ENCODE peak calls at places on chromosomes 4 and X, in eight cellular contexts. One of them, this sample, is unnamed.

GRCh38 chrX:27555514-27555913 is 34.6 kb upstream of the DCAF8L2 start:
- DNase-seq in endothelial cell: no peak
- DNase-seq in fibroblast of mammary gland: peak
- DNase-seq in HFFc6: no peak
- DNase-seq in heart left ventricle: no peak
- DNase-seq in lower leg skin: no peak
- DNase-seq in GM13976: no peak
- DNase-seq in BJ: no peak
- DNase-seq in this sample: no peak

GRCh38 chr4:8639777-8640720 is 47.5 kb downstream of the CPZ start:
- DNase-seq in fibroblast of mammary gland: no peak
- DNase-seq in BJ: no peak
- DNase-seq in lower leg skin: peak
- DNase-seq in GM13976: no peak
- DNase-seq in heart left ventricle: peak
- DNase-seq in HFFc6: no peak
- DNase-seq in endothelial cell: no peak
- DNase-seq in this sample: no peak

GRCh38 chr4:157840630-157841029 is 332.2 kb downstream of the GASK1B start:
- DNase-seq in endothelial cell: no peak
- DNase-seq in fibroblast of mammary gland: no peak
- DNase-seq in BJ: no peak
- DNase-seq in GM13976: no peak
- DNase-seq in HFFc6: no peak
- DNase-seq in lower leg skin: no peak
- DNase-seq in heart left ventricle: no peak
- DNase-seq in this sample: no peak

GRCh38 chr4:78936989-78937388 is 2.2 kb downstream of the PAQR3 start:
- DNase-seq in fibroblast of mammary gland: no peak
- DNase-seq in endothelial cell: no peak
- DNase-seq in GM13976: no peak
- DNase-seq in HFFc6: no peak
- DNase-seq in BJ: no peak
- DNase-seq in lower leg skin: no peak
- DNase-seq in heart left ventricle: no peak
- DNase-seq in this sample: no peak

GRCh38 chrX:77548751-77549150 is 101.6 kb downstream of the FGF16 start:
- DNase-seq in GM13976: no peak
- DNase-seq in fibroblast of mammary gland: no peak
- DNase-seq in endothelial cell: no peak
- DNase-seq in lower leg skin: no peak
- DNase-seq in BJ: no peak
- DNase-seq in heart left ventricle: no peak
- DNase-seq in HFFc6: no peak
- DNase-seq in this sample: no peak

GRCh38 chr4:102352774-102353173 is 7.5 kb upstream of the SLC39A8 start:
- DNase-seq in BJ: no peak
- DNase-seq in GM13976: no peak
- DNase-seq in lower leg skin: no peak
- DNase-seq in heart left ventricle: no peak
- DNase-seq in fibroblast of mammary gland: no peak
- DNase-seq in endothelial cell: no peak
- DNase-seq in HFFc6: no peak
- DNase-seq in this sample: no peak

GRCh38 chr4:126859314-126859713 is 773.4 kb upstream of the INTU start:
- DNase-seq in fibroblast of mammary gland: no peak
- DNase-seq in HFFc6: no peak
- DNase-seq in GM13976: no peak
- DNase-seq in heart left ventricle: no peak
- DNase-seq in BJ: no peak
- DNase-seq in lower leg skin: no peak
- DNase-seq in endothelial cell: no peak
- DNase-seq in this sample: no peak

GRCh38 chr4:2535386-2536192 is 858 bp upstream of the FAM193A start:
- DNase-seq in endothelial cell: peak
- DNase-seq in BJ: no peak
- DNase-seq in heart left ventricle: peak
- DNase-seq in GM13976: peak
- DNase-seq in fibroblast of mammary gland: peak
- DNase-seq in HFFc6: no peak
- DNase-seq in lower leg skin: peak
- DNase-seq in this sample: no peak

GRCh38 chrX:34147345-34147744 is 15.2 kb upstream of the FAM47A start:
- DNase-seq in BJ: no peak
- DNase-seq in lower leg skin: no peak
- DNase-seq in heart left ventricle: no peak
- DNase-seq in endothelial cell: no peak
- DNase-seq in HFFc6: no peak
- DNase-seq in GM13976: no peak
- DNase-seq in fibroblast of mammary gland: no peak
- DNase-seq in this sample: no peak

GRCh38 chrX:20796450-20796849 is 529.7 kb upstream of the RPS6KA3 start:
- DNase-seq in GM13976: no peak
- DNase-seq in lower leg skin: no peak
- DNase-seq in BJ: no peak
- DNase-seq in heart left ventricle: no peak
- DNase-seq in fibroblast of mammary gland: no peak
- DNase-seq in HFFc6: no peak
- DNase-seq in endothelial cell: no peak
- DNase-seq in this sample: no peak

GRCh38 chr4:110631582-110632505 is 9.0 kb upstream of the PITX2 start:
- DNase-seq in fibroblast of mammary gland: peak
- DNase-seq in GM13976: peak
- DNase-seq in heart left ventricle: no peak
- DNase-seq in lower leg skin: peak
- DNase-seq in BJ: peak
- DNase-seq in HFFc6: peak
- DNase-seq in endothelial cell: peak
- DNase-seq in this sample: peak

GRCh38 chr4:86706923-86707597 is 112.9 kb downstream of the PTPN13 start:
- DNase-seq in BJ: no peak
- DNase-seq in endothelial cell: no peak
- DNase-seq in lower leg skin: no peak
- DNase-seq in HFFc6: no peak
- DNase-seq in heart left ventricle: no peak
- DNase-seq in fibroblast of mammary gland: peak
- DNase-seq in GM13976: no peak
- DNase-seq in this sample: no peak

GRCh38 chr4:75777589-75777988 is 53.2 kb downstream of the USO1 start:
- DNase-seq in BJ: no peak
- DNase-seq in heart left ventricle: no peak
- DNase-seq in lower leg skin: no peak
- DNase-seq in endothelial cell: no peak
- DNase-seq in GM13976: no peak
- DNase-seq in fibroblast of mammary gland: no peak
- DNase-seq in HFFc6: no peak
- DNase-seq in this sample: no peak

DNA sequence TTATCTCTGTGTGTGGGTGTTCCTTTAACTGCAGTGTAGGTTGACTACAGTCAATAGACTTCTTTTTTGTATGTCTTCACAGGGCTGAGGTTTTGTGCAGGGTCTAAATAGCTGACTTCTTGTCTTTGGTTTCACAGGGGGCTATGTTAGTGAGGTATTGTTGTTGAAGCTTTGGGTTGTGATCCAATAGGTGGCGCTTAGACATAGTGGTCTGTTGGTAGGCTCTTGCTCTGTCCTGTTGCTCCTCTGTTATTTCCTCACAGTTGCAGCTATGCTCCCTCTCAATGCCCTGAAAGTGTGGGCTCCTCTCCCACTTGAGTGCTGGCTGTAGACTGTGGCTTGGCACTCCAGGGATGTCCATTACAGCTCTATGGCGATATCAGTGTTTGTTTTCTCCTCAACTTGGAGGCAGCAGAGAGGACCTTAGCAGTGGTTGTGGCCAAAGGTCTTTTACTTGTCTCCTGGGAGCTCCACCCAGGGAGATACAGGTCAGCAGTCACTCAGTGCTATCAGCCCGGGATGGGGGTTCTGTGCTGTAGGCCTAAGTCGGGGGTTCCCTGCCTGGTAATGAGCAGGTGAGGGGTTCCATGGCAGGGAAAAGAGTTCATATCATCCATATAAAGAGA is 14.0 kb downstream of the POF1B start:
- DNase-seq in lower leg skin: no peak
- DNase-seq in fibroblast of mammary gland: no peak
- DNase-seq in heart left ventricle: no peak
- DNase-seq in endothelial cell: peak
- DNase-seq in HFFc6: no peak
- DNase-seq in GM13976: no peak
- DNase-seq in BJ: no peak
- DNase-seq in this sample: no peak
- TF ChIP-seq CTCF in lower leg skin: no peak
- TF ChIP-seq CTCF in fibroblast of mammary gland: no peak
- TF ChIP-seq CTCF in heart left ventricle: no peak
- TF ChIP-seq CTCF in endothelial cell: no peak
- TF ChIP-seq CTCF in HFFc6: no peak
- TF ChIP-seq CTCF in GM13976: no peak
- TF ChIP-seq CTCF in BJ: no peak
- TF ChIP-seq CTCF in this sample: no peak

DNA sequence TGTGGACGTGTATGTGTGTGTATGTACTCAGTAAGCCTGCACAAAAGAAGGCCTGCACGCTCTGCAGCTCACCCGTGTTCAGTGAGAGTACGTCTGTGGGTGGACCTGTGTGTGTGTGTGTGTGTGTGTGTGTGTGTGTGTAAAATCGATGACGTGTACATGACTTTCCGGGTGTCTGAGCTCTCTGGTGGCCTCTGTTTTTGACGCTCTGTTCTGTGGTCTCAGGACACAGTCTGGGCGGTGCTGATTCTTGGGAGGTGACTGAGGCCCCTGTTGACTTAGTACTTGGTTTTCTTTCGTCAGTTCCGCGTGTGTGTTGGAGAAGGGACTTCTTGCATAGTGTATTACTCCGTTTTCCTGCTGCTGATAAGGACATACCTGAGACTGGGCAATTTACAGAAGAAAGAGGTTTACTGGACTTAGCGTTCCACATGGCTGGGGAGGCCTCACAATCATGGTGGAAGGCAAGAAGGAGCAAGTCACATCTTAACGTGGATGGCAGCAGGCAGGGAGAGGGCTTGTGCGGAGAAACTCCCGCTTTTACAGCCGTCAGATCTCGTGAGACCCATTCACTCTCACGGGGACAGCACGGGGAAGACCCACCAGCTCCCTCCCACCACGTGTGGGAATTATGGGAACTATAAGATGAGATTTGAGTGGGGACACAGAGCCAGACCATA is 24.3 kb downstream of the UVSSA start:
- DNase-seq in lower leg skin: peak
- DNase-seq in endothelial cell: no peak
- DNase-seq in GM13976: no peak
- DNase-seq in fibroblast of mammary gland: no peak
- DNase-seq in heart left ventricle: peak
- DNase-seq in BJ: no peak
- DNase-seq in HFFc6: no peak
- DNase-seq in this sample: no peak
- TF ChIP-seq CTCF in lower leg skin: no peak
- TF ChIP-seq CTCF in endothelial cell: no peak
- TF ChIP-seq CTCF in GM13976: no peak
- TF ChIP-seq CTCF in fibroblast of mammary gland: no peak
- TF ChIP-seq CTCF in heart left ventricle: no peak
- TF ChIP-seq CTCF in BJ: no peak
- TF ChIP-seq CTCF in HFFc6: no peak
- TF ChIP-seq CTCF in this sample: no peak

DNA sequence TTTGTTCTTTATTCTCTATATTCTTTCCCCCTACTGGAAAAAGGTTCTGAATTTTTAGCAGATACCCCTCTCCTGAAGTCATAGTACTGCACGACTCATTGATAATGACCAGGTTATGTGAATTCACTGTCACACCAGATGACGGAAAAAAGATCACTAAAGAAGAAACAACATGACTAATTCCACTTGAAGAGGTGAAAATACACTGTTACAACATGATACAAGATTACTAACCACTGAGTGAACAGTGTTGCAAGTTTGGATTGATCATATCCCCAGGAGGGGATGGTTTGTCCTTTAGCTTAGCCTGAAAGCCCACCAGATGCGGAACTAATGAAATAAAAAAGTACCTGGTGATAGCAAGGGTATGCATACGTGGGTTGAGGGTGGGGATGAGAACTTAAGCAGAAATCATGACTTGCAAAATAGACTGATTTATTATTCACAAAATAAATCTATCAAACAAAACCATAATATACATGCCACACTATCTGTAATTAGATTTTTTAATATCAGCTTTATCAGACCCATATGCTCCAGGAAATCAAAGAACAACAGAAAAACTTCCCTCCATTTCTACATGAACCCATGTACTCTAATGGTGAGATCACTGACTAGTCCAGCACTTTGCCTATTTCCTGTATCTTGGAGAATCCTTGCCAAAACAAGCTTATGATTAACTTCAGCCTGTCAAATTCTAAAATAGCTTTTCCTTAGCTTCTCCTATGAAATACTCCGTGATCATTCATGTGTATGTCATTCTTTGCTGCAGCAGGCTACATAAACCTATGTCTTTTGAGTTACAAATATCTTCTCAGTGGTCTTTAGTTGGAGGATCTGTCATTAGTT is 257.4 kb upstream of the AGA start:
- DNase-seq in GM13976: no peak
- DNase-seq in BJ: no peak
- DNase-seq in fibroblast of mammary gland: peak
- DNase-seq in heart left ventricle: no peak
- DNase-seq in HFFc6: peak
- DNase-seq in lower leg skin: no peak
- DNase-seq in endothelial cell: no peak
- DNase-seq in this sample: no peak
- TF ChIP-seq CTCF in GM13976: no peak
- TF ChIP-seq CTCF in BJ: no peak
- TF ChIP-seq CTCF in fibroblast of mammary gland: no peak
- TF ChIP-seq CTCF in heart left ventricle: no peak
- TF ChIP-seq CTCF in HFFc6: no peak
- TF ChIP-seq CTCF in lower leg skin: no peak
- TF ChIP-seq CTCF in endothelial cell: no peak
- TF ChIP-seq CTCF in this sample: no peak

GRCh38 chrX:129724767-129725166 is 14.0 kb upstream of the XPNPEP2 start:
- DNase-seq in HFFc6: no peak
- DNase-seq in fibroblast of mammary gland: no peak
- DNase-seq in BJ: no peak
- DNase-seq in GM13976: no peak
- DNase-seq in lower leg skin: peak
- DNase-seq in heart left ventricle: no peak
- DNase-seq in endothelial cell: no peak
- DNase-seq in this sample: no peak

GRCh38 chrX:129720741-129721140 is 18.0 kb upstream of the XPNPEP2 start:
- DNase-seq in endothelial cell: no peak
- DNase-seq in HFFc6: no peak
- DNase-seq in lower leg skin: peak
- DNase-seq in fibroblast of mammary gland: no peak
- DNase-seq in heart left ventricle: no peak
- DNase-seq in GM13976: no peak
- DNase-seq in BJ: no peak
- DNase-seq in this sample: no peak

GRCh38 chrX:129721414-129721813 is 17.4 kb upstream of the XPNPEP2 start:
- DNase-seq in heart left ventricle: no peak
- DNase-seq in lower leg skin: no peak
- DNase-seq in GM13976: no peak
- DNase-seq in endothelial cell: no peak
- DNase-seq in fibroblast of mammary gland: no peak
- DNase-seq in HFFc6: no peak
- DNase-seq in BJ: no peak
- DNase-seq in this sample: no peak

GRCh38 chrX:129721870-129722269 is 16.9 kb upstream of the XPNPEP2 start:
- DNase-seq in endothelial cell: no peak
- DNase-seq in fibroblast of mammary gland: no peak
- DNase-seq in GM13976: no peak
- DNase-seq in BJ: no peak
- DNase-seq in heart left ventricle: no peak
- DNase-seq in HFFc6: no peak
- DNase-seq in lower leg skin: no peak
- DNase-seq in this sample: no peak

GRCh38 chrX:129723511-129723910 is 15.3 kb upstream of the XPNPEP2 start:
- DNase-seq in endothelial cell: no peak
- DNase-seq in heart left ventricle: no peak
- DNase-seq in HFFc6: no peak
- DNase-seq in fibroblast of mammary gland: no peak
- DNase-seq in GM13976: no peak
- DNase-seq in lower leg skin: no peak
- DNase-seq in BJ: no peak
- DNase-seq in this sample: no peak
- TF ChIP-seq CTCF in endothelial cell: no peak
- TF ChIP-seq CTCF in heart left ventricle: no peak
- TF ChIP-seq CTCF in HFFc6: no peak
- TF ChIP-seq CTCF in fibroblast of mammary gland: no peak
- TF ChIP-seq CTCF in GM13976: no peak
- TF ChIP-seq CTCF in lower leg skin: no peak
- TF ChIP-seq CTCF in BJ: no peak
- TF ChIP-seq CTCF in this sample: no peak

This sample was measured in AG04450.